ENCODE peak calls at places on chromosomes 5 and 9, in five cellular contexts. One of them, this sample, is unnamed.

GRCh38 chr9:101397746-101398334 is 578 bp downstream of the MRPL50 start:
- DNase-seq in SK-N-SH: peak
- DNase-seq in colonic mucosa: no peak
- DNase-seq in mammary epithelial cell: peak
- DNase-seq in DND-41: no peak
- DNase-seq in this sample: no peak

GRCh38 chr5:133825631-133826289 is 142.7 kb downstream of the C5orf15 start:
- DNase-seq in SK-N-SH: peak
- DNase-seq in colonic mucosa: no peak
- DNase-seq in mammary epithelial cell: no peak
- DNase-seq in DND-41: no peak
- DNase-seq in this sample: no peak

GRCh38 chr9:121447341-121447834 is 52.3 kb downstream of the GGTA1 start:
- DNase-seq in SK-N-SH: no peak
- DNase-seq in colonic mucosa: no peak
- DNase-seq in mammary epithelial cell: peak
- DNase-seq in DND-41: peak
- DNase-seq in this sample: peak

GRCh38 chr5:165161204-165161603 is 1655.8 kb downstream of the MAT2B start:
- DNase-seq in SK-N-SH: no peak
- DNase-seq in colonic mucosa: no peak
- DNase-seq in mammary epithelial cell: no peak
- DNase-seq in DND-41: no peak
- DNase-seq in this sample: no peak

GRCh38 chr9:133428579-133429215 is 6.5 kb downstream of the ADAMTS13 start:
- DNase-seq in SK-N-SH: peak
- DNase-seq in colonic mucosa: peak
- DNase-seq in mammary epithelial cell: no peak
- DNase-seq in DND-41: no peak
- DNase-seq in this sample: no peak

GRCh38 chr9:137028281-137029057 is 432 bp upstream of the ABCA2 start:
- DNase-seq in SK-N-SH: peak
- DNase-seq in colonic mucosa: peak
- DNase-seq in mammary epithelial cell: peak
- DNase-seq in DND-41: peak
- DNase-seq in this sample: no peak

GRCh38 chr9:85158512-85158911 is 489.0 kb downstream of the NTRK2 start:
- DNase-seq in SK-N-SH: no peak
- DNase-seq in colonic mucosa: no peak
- DNase-seq in mammary epithelial cell: no peak
- DNase-seq in DND-41: no peak
- DNase-seq in this sample: no peak

GRCh38 chr5:104344809-104345512 is 782.4 kb upstream of the NUDT12 start:
- DNase-seq in SK-N-SH: no peak
- DNase-seq in colonic mucosa: no peak
- DNase-seq in mammary epithelial cell: peak
- DNase-seq in DND-41: no peak
- DNase-seq in this sample: no peak

GRCh38 chr9:69718218-69718617 is 41.6 kb downstream of the PTAR1 start:
- DNase-seq in SK-N-SH: no peak
- DNase-seq in colonic mucosa: peak
- DNase-seq in mammary epithelial cell: no peak
- DNase-seq in DND-41: no peak
- DNase-seq in this sample: no peak

GRCh38 chr9:87677776-87678587 is 47.9 kb upstream of the CTSL start:
- DNase-seq in SK-N-SH: no peak
- DNase-seq in colonic mucosa: no peak
- DNase-seq in mammary epithelial cell: no peak
- DNase-seq in DND-41: no peak
- DNase-seq in this sample: no peak

GRCh38 chr9:79263666-79264460 is 307.9 kb upstream of the TLE4 start:
- DNase-seq in SK-N-SH: peak
- DNase-seq in colonic mucosa: no peak
- DNase-seq in mammary epithelial cell: no peak
- DNase-seq in DND-41: no peak
- DNase-seq in this sample: no peak

GRCh38 chr9:79264511-79265448 is 307.0 kb upstream of the TLE4 start:
- DNase-seq in SK-N-SH: no peak
- DNase-seq in colonic mucosa: no peak
- DNase-seq in mammary epithelial cell: no peak
- DNase-seq in DND-41: no peak
- DNase-seq in this sample: peak

GRCh38 chr9:79266986-79267385 is 304.8 kb upstream of the TLE4 start:
- DNase-seq in SK-N-SH: no peak
- DNase-seq in colonic mucosa: no peak
- DNase-seq in mammary epithelial cell: no peak
- DNase-seq in DND-41: no peak
- DNase-seq in this sample: no peak
- TF ChIP-seq CTCF in SK-N-SH: no peak
- TF ChIP-seq CTCF in colonic mucosa: no peak
- TF ChIP-seq CTCF in mammary epithelial cell: no peak
- TF ChIP-seq CTCF in DND-41: no peak
- TF ChIP-seq CTCF in this sample: no peak

GRCh38 chr5:22710660-22711059 is 142.5 kb downstream of the CDH12 start:
- DNase-seq in SK-N-SH: no peak
- DNase-seq in colonic mucosa: no peak
- DNase-seq in mammary epithelial cell: no peak
- DNase-seq in DND-41: no peak
- DNase-seq in this sample: no peak

GRCh38 chr5:22709743-22710142 is 143.4 kb downstream of the CDH12 start:
- DNase-seq in SK-N-SH: no peak
- DNase-seq in colonic mucosa: no peak
- DNase-seq in mammary epithelial cell: peak
- DNase-seq in DND-41: no peak
- DNase-seq in this sample: no peak

DNA sequence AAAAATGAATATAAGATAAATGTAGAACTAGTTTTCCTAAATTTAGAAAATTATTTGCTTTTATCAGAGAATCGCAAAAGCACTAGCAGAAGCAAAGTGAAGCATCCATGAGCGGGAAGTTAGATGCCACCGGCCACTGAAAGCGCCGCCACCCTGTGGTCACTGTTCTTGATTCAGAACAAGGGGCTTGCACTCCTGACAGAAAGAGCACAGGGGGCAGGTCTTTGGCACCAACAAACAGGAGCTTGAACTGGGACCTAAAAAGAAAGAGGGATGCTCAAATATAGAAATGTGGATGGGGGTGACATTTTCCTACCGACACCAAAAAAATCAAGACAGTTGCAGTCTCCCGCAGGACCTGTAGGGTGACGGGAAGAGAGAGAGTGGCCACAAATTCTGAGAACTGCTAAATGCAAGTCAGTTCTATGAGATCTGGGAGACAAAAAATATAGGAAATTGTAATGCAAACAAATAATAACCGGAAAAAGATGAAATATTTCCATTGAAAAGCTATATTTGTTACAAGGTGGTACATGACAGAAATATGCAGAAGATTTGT is 144.3 kb downstream of the CDH12 start:
- DNase-seq in SK-N-SH: peak
- DNase-seq in colonic mucosa: no peak
- DNase-seq in mammary epithelial cell: no peak
- DNase-seq in DND-41: no peak
- DNase-seq in this sample: no peak
- H3K4me3 ChIP-seq in SK-N-SH: no peak
- H3K4me3 ChIP-seq in colonic mucosa: no peak
- H3K4me3 ChIP-seq in mammary epithelial cell: no peak
- H3K4me3 ChIP-seq in DND-41: no peak
- H3K4me3 ChIP-seq in this sample: no peak

GRCh38 chr5:172901788-172902496 is 57.3 kb upstream of the RPL26L1 start:
- DNase-seq in SK-N-SH: no peak
- DNase-seq in colonic mucosa: no peak
- DNase-seq in mammary epithelial cell: no peak
- DNase-seq in DND-41: no peak
- DNase-seq in this sample: no peak

GRCh38 chr5:172903790-172904189 is 55.4 kb upstream of the RPL26L1 start:
- DNase-seq in SK-N-SH: peak
- DNase-seq in colonic mucosa: peak
- DNase-seq in mammary epithelial cell: peak
- DNase-seq in DND-41: no peak
- DNase-seq in this sample: peak

GRCh38 chr5:172904312-172904642 is 54.9 kb upstream of the RPL26L1 start:
- DNase-seq in SK-N-SH: no peak
- DNase-seq in colonic mucosa: no peak
- DNase-seq in mammary epithelial cell: no peak
- DNase-seq in DND-41: no peak
- DNase-seq in this sample: no peak

GRCh38 chr5:172901012-172901780 is 58.0 kb upstream of the RPL26L1 start:
- DNase-seq in SK-N-SH: no peak
- DNase-seq in colonic mucosa: no peak
- DNase-seq in mammary epithelial cell: no peak
- DNase-seq in DND-41: no peak
- DNase-seq in this sample: no peak

GRCh38 chr5:172902497-172903472 is 56.4 kb upstream of the RPL26L1 start:
- DNase-seq in SK-N-SH: peak
- DNase-seq in colonic mucosa: peak
- DNase-seq in mammary epithelial cell: no peak
- DNase-seq in DND-41: no peak
- DNase-seq in this sample: peak
- TF ChIP-seq CTCF in SK-N-SH: peak
- TF ChIP-seq CTCF in colonic mucosa: no peak
- TF ChIP-seq CTCF in mammary epithelial cell: peak
- TF ChIP-seq CTCF in DND-41: no peak
- TF ChIP-seq CTCF in this sample: peak

DNA sequence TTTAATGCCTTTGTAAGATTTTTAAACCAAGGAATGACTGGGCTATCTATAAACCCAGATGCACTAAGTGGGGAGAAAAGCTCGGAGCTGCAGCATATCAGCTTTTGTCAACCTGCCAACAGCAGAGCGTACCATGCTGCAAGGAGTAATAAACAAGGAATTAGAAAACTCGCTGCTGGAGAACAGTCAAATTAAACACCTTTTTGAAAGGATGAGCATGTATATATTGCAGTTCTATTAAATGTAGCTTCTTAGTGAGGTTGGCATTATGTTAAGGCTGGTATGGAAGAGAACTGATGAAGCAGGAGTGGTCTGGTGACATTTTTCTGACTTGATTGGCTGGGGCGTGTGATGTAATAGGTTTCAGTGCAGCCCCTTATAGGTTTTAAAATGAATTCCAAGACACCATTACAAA is 74.7 kb downstream of the PIK3R1 start:
- DNase-seq in SK-N-SH: peak
- DNase-seq in colonic mucosa: peak
- DNase-seq in mammary epithelial cell: no peak
- DNase-seq in DND-41: no peak
- DNase-seq in this sample: no peak
- H3K4me3 ChIP-seq in SK-N-SH: peak
- H3K4me3 ChIP-seq in colonic mucosa: no peak
- H3K4me3 ChIP-seq in mammary epithelial cell: no peak
- H3K4me3 ChIP-seq in DND-41: no peak
- H3K4me3 ChIP-seq in this sample: no peak

GRCh38 chr5:150163035-150163434 is 3.5 kb upstream of the CDX1 start:
- DNase-seq in SK-N-SH: no peak
- DNase-seq in colonic mucosa: no peak
- DNase-seq in mammary epithelial cell: no peak
- DNase-seq in DND-41: no peak
- DNase-seq in this sample: no peak

GRCh38 chr5:150164211-150164610 is 2.4 kb upstream of the CDX1 start:
- DNase-seq in SK-N-SH: no peak
- DNase-seq in colonic mucosa: no peak
- DNase-seq in mammary epithelial cell: no peak
- DNase-seq in DND-41: no peak
- DNase-seq in this sample: no peak

GRCh38 chr5:150164640-150165039 is 1.9 kb upstream of the CDX1 start:
- DNase-seq in SK-N-SH: no peak
- DNase-seq in colonic mucosa: peak
- DNase-seq in mammary epithelial cell: no peak
- DNase-seq in DND-41: no peak
- DNase-seq in this sample: no peak

GRCh38 chr5:150162142-150162513 is 4.5 kb upstream of the CDX1 start:
- DNase-seq in SK-N-SH: no peak
- DNase-seq in colonic mucosa: peak
- DNase-seq in mammary epithelial cell: no peak
- DNase-seq in DND-41: no peak
- DNase-seq in this sample: no peak

DNA sequence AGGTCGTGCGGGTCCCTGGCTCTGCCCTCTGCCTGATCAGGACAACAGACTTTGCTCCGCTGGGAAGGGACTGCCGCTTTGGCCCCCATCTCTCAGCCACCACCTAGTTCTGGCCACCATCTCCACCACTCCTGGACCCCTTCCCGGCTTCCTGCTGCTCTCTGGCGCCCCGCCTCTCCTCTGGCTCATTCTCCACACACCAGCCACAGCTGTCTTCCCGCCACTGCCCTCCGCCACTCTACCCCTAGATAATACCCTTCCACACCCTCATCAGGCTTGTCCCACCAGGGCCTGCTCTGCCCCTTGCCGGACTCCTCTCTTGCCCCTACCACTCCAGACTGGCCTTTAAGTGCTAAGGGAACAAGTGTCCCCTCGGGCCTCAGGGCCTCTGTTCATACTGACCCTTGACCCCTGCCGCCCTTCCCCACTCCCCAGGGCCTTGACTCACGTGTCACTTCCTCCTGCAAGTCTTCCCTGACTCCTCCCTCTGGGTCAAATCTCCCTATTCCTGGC is 3.0 kb upstream of the CDX1 start:
- DNase-seq in SK-N-SH: no peak
- DNase-seq in colonic mucosa: peak
- DNase-seq in mammary epithelial cell: no peak
- DNase-seq in DND-41: no peak
- DNase-seq in this sample: no peak
- TF ChIP-seq CTCF in SK-N-SH: no peak
- TF ChIP-seq CTCF in colonic mucosa: no peak
- TF ChIP-seq CTCF in mammary epithelial cell: no peak
- TF ChIP-seq CTCF in DND-41: no peak
- TF ChIP-seq CTCF in this sample: peak